ENCODE peak calls at places on chromosome X, in eight cellular contexts. N, C, F, P, L, T, B and Z are unnamed samples.
A peak's percentile ranks its signal among the peaks of the same experiment; 100 is the strongest.

GRCh38 chrX:36961590-36961989 is 46.6 kb upstream of the FAM47C start:
- DNase-seq in T (no peak), N (no peak), C (no peak), F (no peak), L (no peak), B (no peak), P (no peak), Z (no peak)

GRCh38 chrX:63764946-63765345 is 20.1 kb downstream of the ARHGEF9 start:
- DNase-seq in T (no peak), C (no peak), N (no peak), B (no peak), P (no peak), L (no peak), F (no peak), Z (peak; percentile 49)

GRCh38 chrX:1468250-1468772 is 15.6 kb upstream of the ASMTL start:
- DNase-seq in P (no peak), T (peak; percentile 79), L (peak; percentile 69), C (no peak), F (peak; percentile 46), N (no peak), B (peak; percentile 28), Z (peak; percentile 27)

GRCh38 chrX:69493193-69493592 is 10.9 kb upstream of the NALF2 start:
- DNase-seq in L (no peak), T (no peak), B (no peak), P (peak; percentile 15), C (no peak), F (no peak), N (peak; percentile 55), Z (peak; percentile 3)

GRCh38 chrX:71221145-71221544 is 1.9 kb upstream of the GJB1 start:
- DNase-seq in N (no peak), B (no peak), L (no peak), P (no peak), F (no peak), C (no peak), T (no peak), Z (no peak)

GRCh38 chrX:154378799-154379568 is at the start of gene EMD:
- DNase-seq in F (peak; percentile 96), P (peak; percentile 92), L (peak; percentile 99), T (peak; percentile 99), B (peak; percentile 97), C (peak; percentile 99), N (peak; percentile 94), Z (peak; percentile 95)

GRCh38 chrX:154600962-154601374 is 16.0 kb downstream of the CTAG1A start:
- DNase-seq in F (no peak), T (no peak), C (no peak), L (no peak), B (no peak), N (no peak), P (no peak), Z (no peak)

GRCh38 chrX:5916945-5917344 is 311.7 kb downstream of the NLGN4X start:
- DNase-seq in C (no peak), L (no peak), T (no peak), N (no peak), B (no peak), F (no peak), P (no peak), Z (no peak)

GRCh38 chrX:41827886-41828285 is 95.5 kb downstream of the CASK start:
- DNase-seq in T (no peak), P (no peak), B (no peak), L (peak; percentile 31), C (no peak), N (peak; percentile 29), F (no peak), Z (peak; percentile 9)

GRCh38 chrX:110944793-110945466 is 149.3 kb upstream of the CHRDL1 start:
- DNase-seq in P (no peak), N (peak; percentile 0), C (no peak), L (no peak), B (no peak), T (no peak), F (no peak), Z (no peak)

GRCh38 chrX:136196691-136197155 is 49.4 kb downstream of the FHL1 start:
- DNase-seq in T (no peak), L (no peak), N (no peak), C (no peak), P (no peak), B (no peak), F (no peak), Z (peak; percentile 38)

GRCh38 chrX:136198010-136198409 is 50.7 kb downstream of the FHL1 start:
- DNase-seq in B (no peak), N (no peak), L (no peak), T (no peak), C (no peak), P (no peak), F (no peak), Z (no peak)

GRCh38 chrX:136200466-136200865 is 50.7 kb downstream of the MAP7D3 start:
- DNase-seq in F (no peak), N (no peak), L (no peak), T (no peak), B (no peak), C (no peak), P (no peak), Z (peak; percentile 60)

GRCh38 chrX:136199365-136199764 is 51.8 kb downstream of the MAP7D3 start:
- DNase-seq in F (no peak), T (no peak), N (no peak), B (no peak), C (no peak), L (no peak), P (no peak), Z (peak; percentile 77)

GRCh38 chrX:136198678-136199243 is 51.4 kb downstream of the FHL1 start:
- DNase-seq in N (no peak), F (no peak), T (no peak), C (no peak), L (no peak), B (no peak), P (no peak), Z (peak; percentile 72)
- H3K4me3 ChIP-seq in N (no peak overlapping the region), F (no peak overlapping the region), T (no peak overlapping the region), C (no peak overlapping the region), L (no peak overlapping the region), B (no peak overlapping the region), P (no peak overlapping the region), Z (no peak overlapping the region)

GRCh38 chrX:3516051-3516541 is 169.6 kb upstream of the MXRA5 start:
- DNase-seq in P (peak; percentile 4), N (no peak), C (no peak), T (no peak), F (no peak), B (no peak), L (no peak), Z (peak; percentile 83)

GRCh38 chrX:3520458-3520857 is 174.0 kb upstream of the MXRA5 start:
- DNase-seq in C (no peak), P (no peak), L (no peak), B (no peak), T (no peak), F (no peak), N (no peak), Z (peak; percentile 75)

GRCh38 chrX:3518870-3519269 is 172.4 kb upstream of the MXRA5 start:
- DNase-seq in F (no peak), L (peak; percentile 79), T (no peak), P (no peak), C (no peak), B (no peak), N (no peak), Z (peak; percentile 98)

DNA sequence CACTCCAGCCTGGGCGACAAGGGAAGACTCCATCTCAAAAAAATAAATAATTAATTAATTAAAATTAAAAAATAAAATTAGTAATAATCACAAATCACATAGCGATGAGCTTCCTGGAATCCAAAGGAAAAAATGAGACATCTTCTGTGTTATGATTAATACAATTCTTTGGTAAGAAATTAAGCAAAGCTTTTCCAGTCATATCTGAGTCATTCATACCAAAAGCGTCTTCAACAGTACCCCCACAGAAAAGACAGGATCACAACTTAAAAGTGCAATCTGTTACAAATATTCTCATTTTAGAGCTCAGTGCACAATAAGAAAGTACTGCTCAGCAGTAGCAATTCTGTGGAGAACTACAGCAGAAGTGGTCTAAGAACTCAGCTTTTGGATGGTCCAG is 168.5 kb upstream of the MXRA5 start:
- DNase-seq in T (no peak), L (no peak), B (no peak), C (no peak), P (no peak), N (no peak), F (no peak), Z (peak; percentile 79)
- H3K4me3 ChIP-seq in T (no peak overlapping the region), L (no peak overlapping the region), B (no peak overlapping the region), C (no peak overlapping the region), P (no peak overlapping the region), N (no peak overlapping the region), F (no peak overlapping the region), Z (no peak overlapping the region)

DNA sequence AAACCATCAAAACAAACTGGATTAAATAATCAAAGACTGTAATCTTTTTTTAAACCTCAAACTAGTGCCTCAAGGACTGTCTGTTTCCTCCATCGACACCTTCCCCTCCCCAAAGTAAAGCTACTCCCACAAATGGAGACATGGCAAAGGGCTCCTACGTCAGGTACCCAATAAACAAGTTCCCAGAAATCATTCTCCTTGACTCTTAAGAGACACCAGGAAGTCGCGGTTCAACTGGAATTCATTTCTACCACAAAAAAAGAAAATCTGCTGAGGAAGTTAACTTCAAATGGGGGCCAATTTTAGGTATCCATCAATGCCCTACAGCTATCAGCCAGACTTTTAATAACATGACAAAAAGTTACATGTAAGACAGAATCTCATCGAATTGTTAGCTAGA is 2.5 kb downstream of the RPS4X start:
- DNase-seq in B (no peak), L (no peak), N (no peak), F (no peak), P (no peak), C (no peak), T (no peak), Z (peak; percentile 34)
- H3K4me3 ChIP-seq in B (no peak overlapping the region), L (peak overlapping the region; percentile 62), N (no peak overlapping the region), F (no peak overlapping the region), P (no peak overlapping the region), C (peak overlapping the region; percentile 17), T (no peak overlapping the region), Z (peak overlapping the region; percentile 90)

GRCh38 chrX:107207089-107207488 is 678 bp downstream of the DNAAF6 start:
- DNase-seq in L (no peak), T (no peak), N (no peak), B (no peak), P (no peak), C (no peak), F (no peak), Z (no peak)

GRCh38 chrX:107207943-107208342 is 1.5 kb downstream of the DNAAF6 start:
- DNase-seq in P (no peak), L (no peak), C (no peak), B (no peak), F (no peak), T (no peak), N (no peak), Z (no peak)

GRCh38 chrX:107205770-107206696 is at the start of the genes DNAAF6 and NUP62CL:
- DNase-seq in P (peak; percentile 11), C (peak; percentile 81), L (peak; percentile 5), N (peak; percentile 91), B (no peak), F (peak; percentile 68), T (peak; percentile 88), Z (peak; percentile 7)

GRCh38 chrX:107204063-107204605 is 2.1 kb downstream of the NUP62CL start:
- DNase-seq in N (no peak), T (no peak), P (no peak), F (peak; percentile 50), B (no peak), C (no peak), L (no peak), Z (no peak)

DNA sequence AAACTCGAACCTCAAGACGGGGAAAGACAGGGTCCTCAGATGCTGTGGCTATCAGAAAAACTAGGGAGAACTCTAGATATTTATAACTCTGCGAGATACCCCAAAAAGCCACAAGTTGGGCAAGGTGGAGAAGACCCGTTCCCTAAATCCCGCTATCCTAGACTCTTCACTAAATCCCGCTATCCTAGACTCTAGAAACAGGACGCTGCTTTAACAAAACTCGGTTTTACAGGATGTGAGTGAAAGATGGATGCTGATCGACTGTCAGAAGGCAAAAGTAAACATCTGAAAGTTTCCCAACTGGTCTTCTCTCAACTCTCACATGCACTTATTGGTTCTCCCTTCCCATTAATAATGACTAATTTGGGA is 270 bp downstream of the DNAAF6 start:
- DNase-seq in P (no peak), C (no peak), B (no peak), F (no peak), L (no peak), N (no peak), T (no peak), Z (no peak)
- H3K4me3 ChIP-seq in P (peak overlapping the region; percentile 49), C (no peak overlapping the region), B (peak overlapping the region; percentile 61), F (no peak overlapping the region), L (no peak overlapping the region), N (no peak overlapping the region), T (no peak overlapping the region), Z (no peak overlapping the region)